ENCODE peak calls at places on chromosomes 7 and 10, in nine cellular contexts. R is Right ventricle myocardium inferior; H is T-helper 1 cell; V is T-helper 2 cell; P is HEK293T; T is activated CD4-positive, alpha-beta T cell treated with anti-CD3 and anti-CD28 coated beads, Interleukin-2, amount 10 ng/mL, durations not matched to agents 7 days and 5 days; E is fibroblast of the conjunctiva; S is GDM1; G is hypothalamus. Q is an unnamed sample.
A peak's percentile ranks its signal among the peaks of the same experiment; 100 is the strongest.

GRCh38 chr10:5446390-5446926 is 34.1 kb downstream of the NET1 start:
- DNase-seq in R (peak; percentile 95), H (peak; percentile 66), V (peak; percentile 75), P (peak; percentile 90), T (peak; percentile 85), E (peak; percentile 75), S (peak; percentile 84), G (peak; percentile 50), Q (peak; percentile 96)

GRCh38 chr10:63166742-63167258 is 33.7 kb downstream of the NRBF2 start:
- DNase-seq in R (no peak), H (peak; percentile 26), V (no peak), P (peak; percentile 49), T (peak; percentile 64), E (peak; percentile 87), S (peak; percentile 17), G (no peak), Q (no peak)

GRCh38 chr7:116528008-116528789 is 3.4 kb downstream of the CAV1 start:
- DNase-seq in R (no peak), H (no peak), V (no peak), P (no peak), T (no peak), E (peak; percentile 88), S (no peak), G (no peak), Q (no peak)

GRCh38 chr10:87817873-87818504 is at the start of gene ATAD1:
- DNase-seq in R (peak; percentile 91), H (peak; percentile 83), V (peak; percentile 82), P (peak; percentile 91), T (peak; percentile 90), E (peak; percentile 75), S (peak; percentile 87), G (peak; percentile 86), Q (peak; percentile 93)

GRCh38 chr7:101542527-101543241 is 86.4 kb downstream of the MYL10 start:
- DNase-seq in R (no peak), H (peak; percentile 71), V (peak; percentile 55), P (peak; percentile 67), T (peak; percentile 77), E (no peak), S (peak; percentile 29), G (peak; percentile 70), Q (no peak)

GRCh38 chr7:156537006-156537405 is 103.6 kb upstream of the RNF32 start:
- DNase-seq in R (no peak), H (no peak), V (no peak), P (no peak), T (no peak), E (no peak), S (no peak), G (no peak), Q (no peak)

GRCh38 chr10:132016514-132016913 is 34.8 kb upstream of the BNIP3 start:
- DNase-seq in R (no peak), H (no peak), V (no peak), P (no peak), T (no peak), E (no peak), S (no peak), G (no peak), Q (no peak)

GRCh38 chr7:36683695-36684357 is 40.5 kb downstream of the AOAH start:
- DNase-seq in R (no peak), H (no peak), V (no peak), P (no peak), T (no peak), E (no peak), S (no peak), G (no peak), Q (no peak)

GRCh38 chr7:86708334-86708733 is 64.6 kb downstream of the GRM3 start:
- DNase-seq in R (no peak), H (no peak), V (no peak), P (no peak), T (no peak), E (no peak), S (no peak), G (peak; percentile 40), Q (no peak)

GRCh38 chr7:107118109-107118900 is 50.5 kb upstream of the HBP1 start:
- DNase-seq in R (no peak), H (no peak), V (no peak), P (no peak), T (no peak), E (no peak), S (no peak), G (no peak), Q (no peak)

GRCh38 chr10:20508921-20509320 is 388.2 kb downstream of the NEBL start:
- DNase-seq in R (no peak), H (no peak), V (no peak), P (no peak), T (no peak), E (no peak), S (no peak), G (no peak), Q (no peak)

GRCh38 chr7:101856488-101857357 is 39.3 kb downstream of the CUX1 start:
- DNase-seq in R (peak; percentile 97), H (peak; percentile 73), V (peak; percentile 72), P (peak; percentile 87), T (peak; percentile 83), E (peak; percentile 37), S (peak; percentile 92), G (peak; percentile 43), Q (peak; percentile 96)

GRCh38 chr10:131784363-131785120 is 116.3 kb upstream of the PPP2R2D start:
- DNase-seq in R (no peak), H (no peak), V (no peak), P (no peak), T (no peak), E (no peak), S (no peak), G (no peak), Q (peak; percentile 52)

GRCh38 chr10:79313911-79314439 is 33.3 kb upstream of the PPIF start:
- DNase-seq in R (no peak), H (no peak), V (no peak), P (no peak), T (no peak), E (no peak), S (no peak), G (no peak), Q (peak; percentile 74)

GRCh38 chr7:107473975-107474598 is 4.2 kb downstream of the GPR22 start:
- DNase-seq in R (no peak), H (no peak), V (no peak), P (no peak), T (no peak), E (no peak), S (no peak), G (no peak), Q (no peak)

GRCh38 chr10:12419279-12419847 is 70.0 kb downstream of the CAMK1D start:
- DNase-seq in R (no peak), H (peak; percentile 9), V (no peak), P (no peak), T (peak; percentile 39), E (peak; percentile 64), S (peak; percentile 35), G (no peak), Q (no peak)

GRCh38 chr10:71740069-71740468 is 20.5 kb upstream of the C10orf105 start:
- DNase-seq in R (no peak), H (no peak), V (no peak), P (no peak), T (no peak), E (no peak), S (no peak), G (peak; percentile 25), Q (peak; percentile 71)

GRCh38 chr7:151706568-151707469 is 170.1 kb downstream of the PRKAG2 start:
- DNase-seq in R (peak; percentile 8), H (no peak), V (no peak), P (no peak), T (no peak), E (no peak), S (no peak), G (no peak), Q (no peak)

GRCh38 chr7:69845721-69846495 is 247.6 kb downstream of the AUTS2 start:
- DNase-seq in R (no peak), H (no peak), V (no peak), P (no peak), T (no peak), E (no peak), S (no peak), G (no peak), Q (no peak)

GRCh38 chr10:30724296-30724695 is 94.7 kb upstream of the LYZL2 start:
- DNase-seq in R (no peak), H (no peak), V (no peak), P (no peak), T (no peak), E (no peak), S (no peak), G (no peak), Q (no peak)

GRCh38 chr7:112386619-112387018 is 63.6 kb upstream of the IFRD1 start:
- DNase-seq in R (no peak), H (no peak), V (no peak), P (no peak), T (no peak), E (no peak), S (no peak), G (no peak), Q (no peak)

GRCh38 chr10:555281-555680 is 134.2 kb downstream of the DIP2C start:
- DNase-seq in R (no peak), H (no peak), V (no peak), P (no peak), T (no peak), E (no peak), S (no peak), G (no peak), Q (no peak)

GRCh38 chr10:4234661-4235060 is 449.7 kb upstream of the KLF6 start:
- DNase-seq in R (no peak), H (peak; percentile 11), V (no peak), P (peak; percentile 25), T (peak; percentile 9), E (no peak), S (no peak), G (no peak), Q (no peak)

GRCh38 chr10:35392482-35393230 is 56.3 kb downstream of the CCNY start:
- DNase-seq in R (no peak), H (no peak), V (no peak), P (no peak), T (no peak), E (no peak), S (no peak), G (no peak), Q (no peak)

GRCh38 chr10:46518028-46518725 is 38.3 kb downstream of the GPRIN2 start:
- DNase-seq in R (peak; percentile 67), H (no peak), V (no peak), P (no peak), T (no peak), E (no peak), S (no peak), G (no peak), Q (no peak)

GRCh38 chr10:27482984-27483956 is 20.8 kb upstream of the RAB18 start:
- DNase-seq in R (no peak), H (no peak), V (no peak), P (peak; percentile 7), T (no peak), E (no peak), S (no peak), G (no peak), Q (no peak)

GRCh38 chr7:132403465-132404110 is 172.7 kb downstream of the PLXNA4 start:
- DNase-seq in R (no peak), H (no peak), V (no peak), P (no peak), T (no peak), E (no peak), S (no peak), G (no peak), Q (no peak)

GRCh38 chr7:45443263-45443662 is 130.9 kb upstream of the ADCY1 start:
- DNase-seq in R (no peak), H (no peak), V (no peak), P (no peak), T (no peak), E (no peak), S (no peak), G (no peak), Q (no peak)

GRCh38 chr10:58586282-58586681 is 73.6 kb downstream of the BICC1 start:
- DNase-seq in R (no peak), H (no peak), V (no peak), P (no peak), T (no peak), E (no peak), S (no peak), G (no peak), Q (no peak)